ENCODE peak calls at places on chromosomes 12 and 14, in seven cellular contexts. One of them, this sample, is unnamed.

GRCh38 chr14:23005861-23006534 is 3.9 kb downstream of the C14orf93 start:
- DNase-seq in neural crest cell: no peak
- DNase-seq in heart left ventricle: no peak
- DNase-seq in Caco-2: no peak
- DNase-seq in nephron progenitor cell: no peak
- DNase-seq in AG09319: no peak
- DNase-seq in left ventricle myocardium inferior: no peak
- DNase-seq in this sample: no peak

GRCh38 chr14:72611506-72611905 is 282.4 kb downstream of the DPF3 start:
- DNase-seq in heart left ventricle: no peak
- DNase-seq in neural crest cell: no peak
- DNase-seq in nephron progenitor cell: no peak
- DNase-seq in AG09319: no peak
- DNase-seq in left ventricle myocardium inferior: no peak
- DNase-seq in Caco-2: no peak
- DNase-seq in this sample: no peak

GRCh38 chr12:104603545-104603973 is 146.8 kb downstream of the CHST11 start:
- DNase-seq in AG09319: no peak
- DNase-seq in nephron progenitor cell: no peak
- DNase-seq in neural crest cell: no peak
- DNase-seq in heart left ventricle: no peak
- DNase-seq in left ventricle myocardium inferior: no peak
- DNase-seq in Caco-2: no peak
- DNase-seq in this sample: no peak

GRCh38 chr12:99367181-99367580 is 280.4 kb upstream of the GARIN6 start:
- DNase-seq in nephron progenitor cell: no peak
- DNase-seq in left ventricle myocardium inferior: no peak
- DNase-seq in AG09319: no peak
- DNase-seq in heart left ventricle: no peak
- DNase-seq in Caco-2: no peak
- DNase-seq in neural crest cell: no peak
- DNase-seq in this sample: no peak

GRCh38 chr12:22858849-22859569 is 234.0 kb downstream of the ETNK1 start:
- DNase-seq in left ventricle myocardium inferior: no peak
- DNase-seq in neural crest cell: no peak
- DNase-seq in heart left ventricle: no peak
- DNase-seq in nephron progenitor cell: no peak
- DNase-seq in Caco-2: no peak
- DNase-seq in AG09319: no peak
- DNase-seq in this sample: no peak

GRCh38 chr12:68980476-68981212 is 47.7 kb upstream of the CPM start:
- DNase-seq in Caco-2: no peak
- DNase-seq in neural crest cell: no peak
- DNase-seq in left ventricle myocardium inferior: no peak
- DNase-seq in nephron progenitor cell: no peak
- DNase-seq in heart left ventricle: peak; percentile 12
- DNase-seq in AG09319: no peak
- DNase-seq in this sample: no peak

GRCh38 chr12:132506328-132506727 is 16.4 kb downstream of the FBRSL1 start:
- DNase-seq in nephron progenitor cell: no peak
- DNase-seq in AG09319: no peak
- DNase-seq in left ventricle myocardium inferior: no peak
- DNase-seq in Caco-2: no peak
- DNase-seq in neural crest cell: no peak
- DNase-seq in heart left ventricle: no peak
- DNase-seq in this sample: no peak

GRCh38 chr14:73253323-73253610 is 16.0 kb downstream of the PAPLN start:
- DNase-seq in Caco-2: no peak
- DNase-seq in left ventricle myocardium inferior: no peak
- DNase-seq in neural crest cell: no peak
- DNase-seq in nephron progenitor cell: no peak
- DNase-seq in heart left ventricle: no peak
- DNase-seq in AG09319: no peak
- DNase-seq in this sample: no peak

GRCh38 chr12:20829919-20830318 is 19.4 kb downstream of the SLCO1B3 start:
- DNase-seq in AG09319: no peak
- DNase-seq in Caco-2: no peak
- DNase-seq in heart left ventricle: no peak
- DNase-seq in neural crest cell: no peak
- DNase-seq in left ventricle myocardium inferior: no peak
- DNase-seq in nephron progenitor cell: no peak
- DNase-seq in this sample: no peak

GRCh38 chr14:74495356-74495755 is 1.8 kb downstream of the ISCA2 start:
- DNase-seq in heart left ventricle: no peak
- DNase-seq in neural crest cell: no peak
- DNase-seq in nephron progenitor cell: no peak
- DNase-seq in left ventricle myocardium inferior: no peak
- DNase-seq in Caco-2: no peak
- DNase-seq in AG09319: no peak
- DNase-seq in this sample: no peak

GRCh38 chr14:105989746-105990302 is 463.4 kb downstream of the TMEM121 start:
- DNase-seq in neural crest cell: no peak
- DNase-seq in AG09319: no peak
- DNase-seq in left ventricle myocardium inferior: no peak
- DNase-seq in nephron progenitor cell: no peak
- DNase-seq in Caco-2: no peak
- DNase-seq in heart left ventricle: no peak
- DNase-seq in this sample: no peak

GRCh38 chr12:123141615-123142517 is 9.0 kb downstream of the PITPNM2 start:
- DNase-seq in left ventricle myocardium inferior: peak; percentile 51
- DNase-seq in AG09319: peak; percentile 39
- DNase-seq in neural crest cell: no peak
- DNase-seq in nephron progenitor cell: peak; percentile 21
- DNase-seq in heart left ventricle: peak; percentile 58
- DNase-seq in Caco-2: peak; percentile 33
- DNase-seq in this sample: no peak

GRCh38 chr14:89340200-89340667 is 76.8 kb downstream of the FOXN3 start:
- DNase-seq in heart left ventricle: no peak
- DNase-seq in left ventricle myocardium inferior: no peak
- DNase-seq in neural crest cell: no peak
- DNase-seq in Caco-2: peak; percentile 44
- DNase-seq in AG09319: peak; percentile 35
- DNase-seq in nephron progenitor cell: no peak
- DNase-seq in this sample: no peak

GRCh38 chr14:39469094-39469710 is 37.0 kb upstream of the FBXO33 start:
- DNase-seq in AG09319: no peak
- DNase-seq in neural crest cell: peak; percentile 51
- DNase-seq in Caco-2: peak; percentile 42
- DNase-seq in nephron progenitor cell: peak; percentile 44
- DNase-seq in left ventricle myocardium inferior: no peak
- DNase-seq in heart left ventricle: no peak
- DNase-seq in this sample: peak; percentile 61

GRCh38 chr14:59688224-59689170 is 111.9 kb upstream of the CCDC175 start:
- DNase-seq in Caco-2: peak; percentile 72
- DNase-seq in heart left ventricle: no peak
- DNase-seq in nephron progenitor cell: peak; percentile 55
- DNase-seq in AG09319: no peak
- DNase-seq in left ventricle myocardium inferior: no peak
- DNase-seq in neural crest cell: peak; percentile 45
- DNase-seq in this sample: peak; percentile 66

GRCh38 chr14:67619446-67620216 is at the start of gene ARG2:
- DNase-seq in neural crest cell: peak; percentile 93
- DNase-seq in nephron progenitor cell: peak; percentile 100
- DNase-seq in left ventricle myocardium inferior: peak; percentile 97
- DNase-seq in heart left ventricle: peak; percentile 96
- DNase-seq in Caco-2: peak; percentile 99
- DNase-seq in AG09319: peak; percentile 71
- DNase-seq in this sample: peak; percentile 99

GRCh38 chr14:70640938-70641547 is 673 bp upstream of the TTC9 start:
- DNase-seq in left ventricle myocardium inferior: no peak
- DNase-seq in nephron progenitor cell: no peak
- DNase-seq in neural crest cell: no peak
- DNase-seq in Caco-2: peak; percentile 45
- DNase-seq in AG09319: no peak
- DNase-seq in heart left ventricle: no peak
- DNase-seq in this sample: peak; percentile 50

GRCh38 chr12:71460850-71461609 is 21.4 kb downstream of the LGR5 start:
- DNase-seq in neural crest cell: no peak
- DNase-seq in heart left ventricle: no peak
- DNase-seq in left ventricle myocardium inferior: no peak
- DNase-seq in AG09319: no peak
- DNase-seq in nephron progenitor cell: no peak
- DNase-seq in Caco-2: no peak
- DNase-seq in this sample: no peak

GRCh38 chr12:41485203-41485602 is 297.1 kb downstream of the PDZRN4 start:
- DNase-seq in AG09319: no peak
- DNase-seq in left ventricle myocardium inferior: no peak
- DNase-seq in heart left ventricle: no peak
- DNase-seq in neural crest cell: no peak
- DNase-seq in Caco-2: no peak
- DNase-seq in nephron progenitor cell: no peak
- DNase-seq in this sample: no peak

GRCh38 chr12:98741229-98741614 is 96.1 kb downstream of the APAF1 start:
- DNase-seq in nephron progenitor cell: no peak
- DNase-seq in left ventricle myocardium inferior: no peak
- DNase-seq in Caco-2: no peak
- DNase-seq in neural crest cell: no peak
- DNase-seq in AG09319: no peak
- DNase-seq in heart left ventricle: no peak
- DNase-seq in this sample: no peak

DNA sequence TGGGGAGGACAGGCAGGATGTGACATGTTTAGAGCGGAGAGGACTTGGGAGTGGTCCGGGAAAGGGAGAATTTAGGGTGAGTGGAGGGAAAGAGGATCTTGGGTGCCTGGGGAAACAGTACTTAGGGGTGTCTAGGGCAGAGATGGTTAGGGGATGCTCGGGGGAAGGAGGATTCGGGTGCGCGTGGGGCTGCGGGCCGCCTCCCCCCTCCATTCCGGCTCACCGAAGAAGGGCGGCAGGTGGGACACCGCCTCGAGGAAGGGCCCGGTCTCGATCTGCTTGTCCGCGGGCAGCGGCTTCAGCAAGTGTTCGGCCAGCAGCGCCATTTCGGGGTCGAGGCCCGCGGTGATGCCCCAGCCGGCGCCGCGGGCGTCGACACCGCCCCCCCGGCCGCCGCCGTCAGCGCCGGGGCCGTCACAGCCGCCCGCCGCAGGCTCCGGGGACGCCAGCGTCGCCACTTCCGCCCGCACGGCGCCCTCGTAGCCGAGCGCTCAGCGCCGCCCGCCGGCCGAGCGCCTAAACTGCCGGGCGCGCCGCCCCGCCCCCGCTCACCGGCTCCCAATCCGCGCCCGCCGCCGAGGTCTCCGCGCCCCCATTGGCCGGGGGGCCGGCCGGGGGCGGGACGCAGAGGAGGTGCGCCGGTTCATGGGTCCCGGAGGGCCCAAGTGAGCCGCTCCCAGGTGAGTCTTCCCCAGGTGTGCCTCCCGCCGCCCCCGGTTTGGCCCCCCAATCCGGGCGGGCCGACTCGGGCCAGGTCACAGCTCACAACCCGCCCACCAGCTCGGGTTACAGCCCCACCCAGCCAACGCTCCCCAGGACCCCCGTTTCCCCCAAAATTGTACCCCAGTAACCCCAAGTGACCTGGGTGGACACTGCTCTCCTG is at the start of gene GLTP:
- DNase-seq in AG09319: peak; percentile 41
- DNase-seq in left ventricle myocardium inferior: peak; percentile 87
- DNase-seq in heart left ventricle: peak; percentile 89
- DNase-seq in Caco-2: peak; percentile 94
- DNase-seq in neural crest cell: peak; percentile 76
- DNase-seq in nephron progenitor cell: peak; percentile 90
- DNase-seq in this sample: peak; percentile 90
- TF ChIP-seq CTCF in AG09319: peak; percentile 14
- TF ChIP-seq CTCF in left ventricle myocardium inferior: peak; percentile 75
- TF ChIP-seq CTCF in heart left ventricle: peak; percentile 84
- TF ChIP-seq CTCF in Caco-2: peak; percentile 15
- TF ChIP-seq CTCF in neural crest cell: peak; percentile 64
- TF ChIP-seq CTCF in nephron progenitor cell: no peak
- TF ChIP-seq CTCF in this sample: peak; percentile 47

GRCh38 chr12:46133751-46134150 is 135.1 kb downstream of the SLC38A1 start:
- DNase-seq in nephron progenitor cell: no peak
- DNase-seq in heart left ventricle: no peak
- DNase-seq in neural crest cell: no peak
- DNase-seq in AG09319: no peak
- DNase-seq in Caco-2: peak; percentile 62
- DNase-seq in left ventricle myocardium inferior: no peak
- DNase-seq in this sample: no peak

GRCh38 chr12:46134852-46135251 is 134.0 kb downstream of the SLC38A1 start:
- DNase-seq in neural crest cell: no peak
- DNase-seq in heart left ventricle: no peak
- DNase-seq in nephron progenitor cell: no peak
- DNase-seq in left ventricle myocardium inferior: no peak
- DNase-seq in Caco-2: no peak
- DNase-seq in AG09319: no peak
- DNase-seq in this sample: no peak

GRCh38 chr12:46135750-46136149 is 133.1 kb downstream of the SLC38A1 start:
- DNase-seq in nephron progenitor cell: no peak
- DNase-seq in neural crest cell: no peak
- DNase-seq in AG09319: no peak
- DNase-seq in heart left ventricle: no peak
- DNase-seq in left ventricle myocardium inferior: no peak
- DNase-seq in Caco-2: no peak
- DNase-seq in this sample: no peak

GRCh38 chr12:46134205-46134811 is 134.5 kb downstream of the SLC38A1 start:
- DNase-seq in neural crest cell: no peak
- DNase-seq in left ventricle myocardium inferior: no peak
- DNase-seq in nephron progenitor cell: no peak
- DNase-seq in Caco-2: peak; percentile 36
- DNase-seq in heart left ventricle: no peak
- DNase-seq in AG09319: no peak
- DNase-seq in this sample: no peak

GRCh38 chr12:46131729-46132128 is 137.1 kb downstream of the SLC38A1 start:
- DNase-seq in Caco-2: peak; percentile 60
- DNase-seq in AG09319: no peak
- DNase-seq in left ventricle myocardium inferior: no peak
- DNase-seq in heart left ventricle: no peak
- DNase-seq in nephron progenitor cell: no peak
- DNase-seq in neural crest cell: no peak
- DNase-seq in this sample: no peak
- TF ChIP-seq CTCF in Caco-2: peak; percentile 78
- TF ChIP-seq CTCF in AG09319: no peak
- TF ChIP-seq CTCF in left ventricle myocardium inferior: peak; percentile 18
- TF ChIP-seq CTCF in heart left ventricle: no peak
- TF ChIP-seq CTCF in nephron progenitor cell: no peak
- TF ChIP-seq CTCF in neural crest cell: no peak
- TF ChIP-seq CTCF in this sample: no peak

DNA sequence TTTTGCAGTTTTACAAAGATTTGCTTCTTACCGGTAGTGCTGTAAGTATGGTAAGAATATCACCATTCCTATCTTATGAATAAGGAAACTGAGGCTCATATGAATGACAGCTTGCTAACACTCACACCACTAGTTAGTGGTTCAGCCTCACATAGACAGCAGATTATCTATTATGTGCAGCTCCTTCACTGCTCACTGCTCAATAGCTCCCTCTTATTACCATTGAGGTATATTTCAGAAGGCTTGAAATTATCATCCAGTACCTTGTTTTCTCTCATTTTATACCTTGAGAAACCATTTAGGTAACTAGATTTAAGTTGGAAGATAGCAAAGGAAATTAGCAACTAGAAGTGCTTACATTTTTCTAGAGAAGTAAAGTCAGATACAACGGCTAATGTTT is 15.5 kb downstream of the RIC8B start:
- DNase-seq in heart left ventricle: no peak
- DNase-seq in Caco-2: no peak
- DNase-seq in AG09319: no peak
- DNase-seq in left ventricle myocardium inferior: no peak
- DNase-seq in nephron progenitor cell: no peak
- DNase-seq in neural crest cell: no peak
- DNase-seq in this sample: no peak
- TF ChIP-seq CTCF in heart left ventricle: peak; percentile 7
- TF ChIP-seq CTCF in Caco-2: peak; percentile 27
- TF ChIP-seq CTCF in AG09319: no peak
- TF ChIP-seq CTCF in left ventricle myocardium inferior: peak; percentile 12
- TF ChIP-seq CTCF in nephron progenitor cell: no peak
- TF ChIP-seq CTCF in neural crest cell: no peak
- TF ChIP-seq CTCF in this sample: no peak

GRCh38 chr12:83514372-83514771 is 827.7 kb downstream of the TMTC2 start:
- DNase-seq in Caco-2: no peak
- DNase-seq in neural crest cell: no peak
- DNase-seq in AG09319: no peak
- DNase-seq in heart left ventricle: no peak
- DNase-seq in left ventricle myocardium inferior: no peak
- DNase-seq in nephron progenitor cell: no peak
- DNase-seq in this sample: no peak
- TF ChIP-seq CTCF in Caco-2: no peak
- TF ChIP-seq CTCF in neural crest cell: no peak
- TF ChIP-seq CTCF in AG09319: no peak
- TF ChIP-seq CTCF in heart left ventricle: no peak
- TF ChIP-seq CTCF in left ventricle myocardium inferior: no peak
- TF ChIP-seq CTCF in nephron progenitor cell: no peak
- TF ChIP-seq CTCF in this sample: no peak

This sample was measured in glutamatergic neuron.